ENCODE peak calls at places on chromosomes 12 and 14, in eight cellular contexts. One of them, this sample, is unnamed.

GRCh38 chr14:20606190-20606901 is 15.2 kb upstream of the RNASE12 start:
- DNase-seq in stimulated activated CD8-positive, alpha-beta memory T cell treated with anti-CD3 and anti-CD28 coated beads, Interleukin-2, amount 100 ng/mL, for 1 hour: no peak
- DNase-seq in NCI-H226: peak
- DNase-seq in central memory CD4-positive, alpha-beta T cell: no peak
- DNase-seq in CD8-positive, alpha-beta T cell: no peak
- DNase-seq in stromal cell of bone marrow: no peak
- DNase-seq in NB4: peak
- DNase-seq in T-helper 22 cell: no peak
- DNase-seq in this sample: no peak

GRCh38 chr14:34843011-34843554 is 32.1 kb downstream of the BAZ1A start:
- DNase-seq in T-helper 22 cell: no peak
- DNase-seq in stimulated activated CD8-positive, alpha-beta memory T cell treated with anti-CD3 and anti-CD28 coated beads, Interleukin-2, amount 100 ng/mL, for 1 hour: no peak
- DNase-seq in stromal cell of bone marrow: peak
- DNase-seq in NCI-H226: peak
- DNase-seq in CD8-positive, alpha-beta T cell: no peak
- DNase-seq in NB4: peak
- DNase-seq in central memory CD4-positive, alpha-beta T cell: no peak
- DNase-seq in this sample: peak

GRCh38 chr14:89504602-89505320 is 87.7 kb upstream of the FOXN3 start:
- DNase-seq in CD8-positive, alpha-beta T cell: no peak
- DNase-seq in stimulated activated CD8-positive, alpha-beta memory T cell treated with anti-CD3 and anti-CD28 coated beads, Interleukin-2, amount 100 ng/mL, for 1 hour: no peak
- DNase-seq in central memory CD4-positive, alpha-beta T cell: no peak
- DNase-seq in T-helper 22 cell: no peak
- DNase-seq in NB4: peak
- DNase-seq in stromal cell of bone marrow: peak
- DNase-seq in NCI-H226: peak
- DNase-seq in this sample: peak

GRCh38 chr12:51907864-51908425 is 641 bp downstream of the ACVRL1 start:
- DNase-seq in central memory CD4-positive, alpha-beta T cell: no peak
- DNase-seq in stromal cell of bone marrow: no peak
- DNase-seq in NCI-H226: no peak
- DNase-seq in T-helper 22 cell: no peak
- DNase-seq in NB4: no peak
- DNase-seq in CD8-positive, alpha-beta T cell: no peak
- DNase-seq in stimulated activated CD8-positive, alpha-beta memory T cell treated with anti-CD3 and anti-CD28 coated beads, Interleukin-2, amount 100 ng/mL, for 1 hour: no peak
- DNase-seq in this sample: no peak

GRCh38 chr12:122137681-122138080 is 36.3 kb downstream of the IL31 start:
- DNase-seq in central memory CD4-positive, alpha-beta T cell: no peak
- DNase-seq in stimulated activated CD8-positive, alpha-beta memory T cell treated with anti-CD3 and anti-CD28 coated beads, Interleukin-2, amount 100 ng/mL, for 1 hour: no peak
- DNase-seq in T-helper 22 cell: no peak
- DNase-seq in stromal cell of bone marrow: no peak
- DNase-seq in NCI-H226: no peak
- DNase-seq in CD8-positive, alpha-beta T cell: no peak
- DNase-seq in NB4: no peak
- DNase-seq in this sample: no peak

GRCh38 chr12:106953352-106954260 is 2.1 kb upstream of the TMEM263 start:
- DNase-seq in NCI-H226: peak
- DNase-seq in T-helper 22 cell: no peak
- DNase-seq in CD8-positive, alpha-beta T cell: no peak
- DNase-seq in NB4: no peak
- DNase-seq in stromal cell of bone marrow: no peak
- DNase-seq in stimulated activated CD8-positive, alpha-beta memory T cell treated with anti-CD3 and anti-CD28 coated beads, Interleukin-2, amount 100 ng/mL, for 1 hour: no peak
- DNase-seq in central memory CD4-positive, alpha-beta T cell: no peak
- DNase-seq in this sample: no peak

GRCh38 chr14:23487216-23487615 is 17.7 kb downstream of the NGDN start:
- DNase-seq in CD8-positive, alpha-beta T cell: no peak
- DNase-seq in NCI-H226: no peak
- DNase-seq in T-helper 22 cell: no peak
- DNase-seq in NB4: no peak
- DNase-seq in stimulated activated CD8-positive, alpha-beta memory T cell treated with anti-CD3 and anti-CD28 coated beads, Interleukin-2, amount 100 ng/mL, for 1 hour: no peak
- DNase-seq in central memory CD4-positive, alpha-beta T cell: no peak
- DNase-seq in stromal cell of bone marrow: no peak
- DNase-seq in this sample: no peak

GRCh38 chr14:105398726-105399440 is 545 bp downstream of the TEX22 start:
- DNase-seq in CD8-positive, alpha-beta T cell: no peak
- DNase-seq in stimulated activated CD8-positive, alpha-beta memory T cell treated with anti-CD3 and anti-CD28 coated beads, Interleukin-2, amount 100 ng/mL, for 1 hour: no peak
- DNase-seq in stromal cell of bone marrow: no peak
- DNase-seq in T-helper 22 cell: no peak
- DNase-seq in NB4: peak
- DNase-seq in NCI-H226: peak
- DNase-seq in central memory CD4-positive, alpha-beta T cell: no peak
- DNase-seq in this sample: peak

GRCh38 chr12:120542166-120542565 is 8.0 kb downstream of the RNF10 start:
- DNase-seq in CD8-positive, alpha-beta T cell: no peak
- DNase-seq in stimulated activated CD8-positive, alpha-beta memory T cell treated with anti-CD3 and anti-CD28 coated beads, Interleukin-2, amount 100 ng/mL, for 1 hour: no peak
- DNase-seq in T-helper 22 cell: no peak
- DNase-seq in stromal cell of bone marrow: no peak
- DNase-seq in NB4: no peak
- DNase-seq in central memory CD4-positive, alpha-beta T cell: no peak
- DNase-seq in NCI-H226: no peak
- DNase-seq in this sample: no peak

GRCh38 chr12:2547273-2548044 is 247.3 kb upstream of the FKBP4 start:
- DNase-seq in stromal cell of bone marrow: no peak
- DNase-seq in T-helper 22 cell: no peak
- DNase-seq in NB4: no peak
- DNase-seq in NCI-H226: no peak
- DNase-seq in central memory CD4-positive, alpha-beta T cell: no peak
- DNase-seq in stimulated activated CD8-positive, alpha-beta memory T cell treated with anti-CD3 and anti-CD28 coated beads, Interleukin-2, amount 100 ng/mL, for 1 hour: no peak
- DNase-seq in CD8-positive, alpha-beta T cell: no peak
- DNase-seq in this sample: no peak

GRCh38 chr12:120265483-120266179 is at the start of gene PXN:
- DNase-seq in central memory CD4-positive, alpha-beta T cell: peak
- DNase-seq in NB4: peak
- DNase-seq in stromal cell of bone marrow: peak
- DNase-seq in T-helper 22 cell: peak
- DNase-seq in stimulated activated CD8-positive, alpha-beta memory T cell treated with anti-CD3 and anti-CD28 coated beads, Interleukin-2, amount 100 ng/mL, for 1 hour: peak
- DNase-seq in NCI-H226: peak
- DNase-seq in CD8-positive, alpha-beta T cell: peak
- DNase-seq in this sample: peak

GRCh38 chr12:89703768-89704167 is 4.9 kb downstream of the ATP2B1 start:
- DNase-seq in NB4: no peak
- DNase-seq in NCI-H226: peak
- DNase-seq in T-helper 22 cell: no peak
- DNase-seq in stimulated activated CD8-positive, alpha-beta memory T cell treated with anti-CD3 and anti-CD28 coated beads, Interleukin-2, amount 100 ng/mL, for 1 hour: no peak
- DNase-seq in central memory CD4-positive, alpha-beta T cell: no peak
- DNase-seq in stromal cell of bone marrow: no peak
- DNase-seq in CD8-positive, alpha-beta T cell: no peak
- DNase-seq in this sample: no peak

GRCh38 chr12:104181313-104181712 is 34.3 kb upstream of the TXNRD1 start:
- DNase-seq in stimulated activated CD8-positive, alpha-beta memory T cell treated with anti-CD3 and anti-CD28 coated beads, Interleukin-2, amount 100 ng/mL, for 1 hour: no peak
- DNase-seq in stromal cell of bone marrow: peak
- DNase-seq in NB4: no peak
- DNase-seq in T-helper 22 cell: no peak
- DNase-seq in NCI-H226: peak
- DNase-seq in CD8-positive, alpha-beta T cell: no peak
- DNase-seq in central memory CD4-positive, alpha-beta T cell: no peak
- DNase-seq in this sample: no peak

GRCh38 chr12:91074851-91075250 is 17.0 kb upstream of the KERA start:
- DNase-seq in T-helper 22 cell: no peak
- DNase-seq in NB4: no peak
- DNase-seq in CD8-positive, alpha-beta T cell: no peak
- DNase-seq in central memory CD4-positive, alpha-beta T cell: no peak
- DNase-seq in stromal cell of bone marrow: no peak
- DNase-seq in NCI-H226: no peak
- DNase-seq in stimulated activated CD8-positive, alpha-beta memory T cell treated with anti-CD3 and anti-CD28 coated beads, Interleukin-2, amount 100 ng/mL, for 1 hour: no peak
- DNase-seq in this sample: no peak

GRCh38 chr14:69327507-69327906 is 67.5 kb downstream of the GALNT16 start:
- DNase-seq in NCI-H226: no peak
- DNase-seq in stimulated activated CD8-positive, alpha-beta memory T cell treated with anti-CD3 and anti-CD28 coated beads, Interleukin-2, amount 100 ng/mL, for 1 hour: no peak
- DNase-seq in T-helper 22 cell: no peak
- DNase-seq in NB4: no peak
- DNase-seq in stromal cell of bone marrow: no peak
- DNase-seq in CD8-positive, alpha-beta T cell: no peak
- DNase-seq in central memory CD4-positive, alpha-beta T cell: no peak
- DNase-seq in this sample: no peak

GRCh38 chr12:69070319-69071090 is 137.5 kb upstream of the CPM start:
- DNase-seq in NCI-H226: peak
- DNase-seq in central memory CD4-positive, alpha-beta T cell: peak
- DNase-seq in stromal cell of bone marrow: peak
- DNase-seq in CD8-positive, alpha-beta T cell: peak
- DNase-seq in T-helper 22 cell: no peak
- DNase-seq in stimulated activated CD8-positive, alpha-beta memory T cell treated with anti-CD3 and anti-CD28 coated beads, Interleukin-2, amount 100 ng/mL, for 1 hour: peak
- DNase-seq in NB4: peak
- DNase-seq in this sample: peak

GRCh38 chr12:15664491-15664890 is 124.7 kb downstream of the EPS8 start:
- DNase-seq in stromal cell of bone marrow: no peak
- DNase-seq in NCI-H226: peak
- DNase-seq in CD8-positive, alpha-beta T cell: no peak
- DNase-seq in stimulated activated CD8-positive, alpha-beta memory T cell treated with anti-CD3 and anti-CD28 coated beads, Interleukin-2, amount 100 ng/mL, for 1 hour: no peak
- DNase-seq in NB4: no peak
- DNase-seq in central memory CD4-positive, alpha-beta T cell: no peak
- DNase-seq in T-helper 22 cell: no peak
- DNase-seq in this sample: no peak

GRCh38 chr12:67697443-67697842 is 48.9 kb downstream of the DYRK2 start:
- DNase-seq in NB4: no peak
- DNase-seq in central memory CD4-positive, alpha-beta T cell: peak
- DNase-seq in stimulated activated CD8-positive, alpha-beta memory T cell treated with anti-CD3 and anti-CD28 coated beads, Interleukin-2, amount 100 ng/mL, for 1 hour: no peak
- DNase-seq in stromal cell of bone marrow: no peak
- DNase-seq in NCI-H226: no peak
- DNase-seq in CD8-positive, alpha-beta T cell: no peak
- DNase-seq in T-helper 22 cell: peak
- DNase-seq in this sample: no peak

GRCh38 chr14:68279777-68280233 is 460.2 kb downstream of the RAD51B start:
- DNase-seq in CD8-positive, alpha-beta T cell: no peak
- DNase-seq in stromal cell of bone marrow: no peak
- DNase-seq in central memory CD4-positive, alpha-beta T cell: no peak
- DNase-seq in stimulated activated CD8-positive, alpha-beta memory T cell treated with anti-CD3 and anti-CD28 coated beads, Interleukin-2, amount 100 ng/mL, for 1 hour: no peak
- DNase-seq in NCI-H226: no peak
- DNase-seq in NB4: no peak
- DNase-seq in T-helper 22 cell: no peak
- DNase-seq in this sample: no peak

GRCh38 chr12:105933671-105934665 is 204.8 kb downstream of the NUAK1 start:
- DNase-seq in stimulated activated CD8-positive, alpha-beta memory T cell treated with anti-CD3 and anti-CD28 coated beads, Interleukin-2, amount 100 ng/mL, for 1 hour: no peak
- DNase-seq in central memory CD4-positive, alpha-beta T cell: no peak
- DNase-seq in T-helper 22 cell: no peak
- DNase-seq in NCI-H226: peak
- DNase-seq in CD8-positive, alpha-beta T cell: no peak
- DNase-seq in stromal cell of bone marrow: peak
- DNase-seq in NB4: no peak
- DNase-seq in this sample: peak

GRCh38 chr14:93984987-93985410 is 8.6 kb upstream of the ASB2 start:
- DNase-seq in T-helper 22 cell: no peak
- DNase-seq in central memory CD4-positive, alpha-beta T cell: no peak
- DNase-seq in CD8-positive, alpha-beta T cell: no peak
- DNase-seq in NB4: peak
- DNase-seq in stimulated activated CD8-positive, alpha-beta memory T cell treated with anti-CD3 and anti-CD28 coated beads, Interleukin-2, amount 100 ng/mL, for 1 hour: no peak
- DNase-seq in NCI-H226: peak
- DNase-seq in stromal cell of bone marrow: peak
- DNase-seq in this sample: peak

GRCh38 chr12:47417146-47417545 is 288.7 kb downstream of the RPAP3 start:
- DNase-seq in CD8-positive, alpha-beta T cell: no peak
- DNase-seq in stimulated activated CD8-positive, alpha-beta memory T cell treated with anti-CD3 and anti-CD28 coated beads, Interleukin-2, amount 100 ng/mL, for 1 hour: no peak
- DNase-seq in T-helper 22 cell: no peak
- DNase-seq in NB4: no peak
- DNase-seq in stromal cell of bone marrow: no peak
- DNase-seq in NCI-H226: no peak
- DNase-seq in central memory CD4-positive, alpha-beta T cell: no peak
- DNase-seq in this sample: no peak

GRCh38 chr12:15629761-15630160 is 159.4 kb downstream of the EPS8 start:
- DNase-seq in stimulated activated CD8-positive, alpha-beta memory T cell treated with anti-CD3 and anti-CD28 coated beads, Interleukin-2, amount 100 ng/mL, for 1 hour: no peak
- DNase-seq in T-helper 22 cell: no peak
- DNase-seq in central memory CD4-positive, alpha-beta T cell: no peak
- DNase-seq in NCI-H226: no peak
- DNase-seq in CD8-positive, alpha-beta T cell: no peak
- DNase-seq in stromal cell of bone marrow: no peak
- DNase-seq in NB4: no peak
- DNase-seq in this sample: peak

GRCh38 chr14:95192306-95192705 is 35.0 kb upstream of the DICER1 start:
- DNase-seq in stromal cell of bone marrow: no peak
- DNase-seq in NB4: no peak
- DNase-seq in stimulated activated CD8-positive, alpha-beta memory T cell treated with anti-CD3 and anti-CD28 coated beads, Interleukin-2, amount 100 ng/mL, for 1 hour: no peak
- DNase-seq in NCI-H226: no peak
- DNase-seq in central memory CD4-positive, alpha-beta T cell: no peak
- DNase-seq in T-helper 22 cell: no peak
- DNase-seq in CD8-positive, alpha-beta T cell: no peak
- DNase-seq in this sample: no peak

GRCh38 chr12:7129647-7130536 is at the start of gene CLSTN3:
- DNase-seq in T-helper 22 cell: peak
- DNase-seq in central memory CD4-positive, alpha-beta T cell: peak
- DNase-seq in stromal cell of bone marrow: peak
- DNase-seq in CD8-positive, alpha-beta T cell: peak
- DNase-seq in stimulated activated CD8-positive, alpha-beta memory T cell treated with anti-CD3 and anti-CD28 coated beads, Interleukin-2, amount 100 ng/mL, for 1 hour: peak
- DNase-seq in NCI-H226: peak
- DNase-seq in NB4: peak
- DNase-seq in this sample: peak

GRCh38 chr14:69460093-69460701 is 24.3 kb upstream of the PLEKHD1 start:
- DNase-seq in central memory CD4-positive, alpha-beta T cell: peak
- DNase-seq in NB4: peak
- DNase-seq in NCI-H226: peak
- DNase-seq in stromal cell of bone marrow: peak
- DNase-seq in T-helper 22 cell: no peak
- DNase-seq in CD8-positive, alpha-beta T cell: peak
- DNase-seq in stimulated activated CD8-positive, alpha-beta memory T cell treated with anti-CD3 and anti-CD28 coated beads, Interleukin-2, amount 100 ng/mL, for 1 hour: peak
- DNase-seq in this sample: peak